ENCODE peak calls at places on chromosomes 12 and 14, in six cellular contexts. One of them, this sample, is unnamed. For H3K27me3, the result is how much of the 10 kb centered on the place peaks cover.

GRCh38 chr12:116127858-116128257 is 149.6 kb downstream of the MED13L start:
- DNase-seq in lung: no peak
- DNase-seq in endodermal cell: peak
- DNase-seq in Peyer's patch: no peak
- DNase-seq in IMR-90: no peak
- DNase-seq in H7: no peak
- DNase-seq in this sample: no peak

GRCh38 chr12:121326996-121327674 is 25.1 kb downstream of the ANAPC5 start:
- DNase-seq in H7: no peak
- DNase-seq in IMR-90: no peak
- DNase-seq in Peyer's patch: no peak
- DNase-seq in endodermal cell: peak
- DNase-seq in lung: no peak
- DNase-seq in this sample: no peak

GRCh38 chr12:117240356-117240755 is 50.1 kb upstream of the FBXO21 start:
- DNase-seq in H7: no peak
- DNase-seq in IMR-90: no peak
- DNase-seq in Peyer's patch: no peak
- DNase-seq in lung: no peak
- DNase-seq in endodermal cell: no peak
- DNase-seq in this sample: no peak

GRCh38 chr12:6430990-6431353 is 13.8 kb upstream of the CD27 start:
- DNase-seq in lung: no peak
- DNase-seq in Peyer's patch: peak
- DNase-seq in endodermal cell: peak
- DNase-seq in H7: no peak
- DNase-seq in IMR-90: peak
- DNase-seq in this sample: no peak

GRCh38 chr14:88005978-88006851 is 1.3 kb downstream of the GPR65 start:
- DNase-seq in endodermal cell: no peak
- DNase-seq in H7: no peak
- DNase-seq in Peyer's patch: peak
- DNase-seq in IMR-90: no peak
- DNase-seq in lung: no peak
- DNase-seq in this sample: no peak

GRCh38 chr14:104864267-104865068 is 600 bp upstream of the CEP170B start:
- DNase-seq in Peyer's patch: peak
- DNase-seq in H7: peak
- DNase-seq in lung: peak
- DNase-seq in IMR-90: no peak
- DNase-seq in endodermal cell: peak
- DNase-seq in this sample: no peak

GRCh38 chr12:51954465-51955361 is 3.2 kb downstream of the ACVR1B start:
- DNase-seq in lung: no peak
- DNase-seq in H7: no peak
- DNase-seq in IMR-90: no peak
- DNase-seq in Peyer's patch: peak
- DNase-seq in endodermal cell: peak
- DNase-seq in this sample: no peak

GRCh38 chr14:83208346-83208745 is 1674.7 kb upstream of the SEL1L start:
- DNase-seq in lung: no peak
- DNase-seq in endodermal cell: no peak
- DNase-seq in H7: no peak
- DNase-seq in IMR-90: peak
- DNase-seq in Peyer's patch: no peak
- DNase-seq in this sample: no peak

GRCh38 chr12:69966839-69967238 is 141.8 kb downstream of the MYRFL start:
- DNase-seq in IMR-90: peak
- DNase-seq in H7: no peak
- DNase-seq in lung: no peak
- DNase-seq in endodermal cell: no peak
- DNase-seq in Peyer's patch: no peak
- DNase-seq in this sample: no peak

GRCh38 chr14:58792421-58792820 is 154.7 kb downstream of the DACT1 start:
- DNase-seq in IMR-90: peak
- DNase-seq in H7: no peak
- DNase-seq in Peyer's patch: no peak
- DNase-seq in lung: no peak
- DNase-seq in endodermal cell: no peak
- DNase-seq in this sample: no peak

GRCh38 chr12:7542813-7543212 is 39.2 kb upstream of the CD163 start:
- DNase-seq in IMR-90: peak
- DNase-seq in lung: no peak
- DNase-seq in endodermal cell: no peak
- DNase-seq in Peyer's patch: no peak
- DNase-seq in H7: no peak
- DNase-seq in this sample: no peak

GRCh38 chr14:58109761-58110160 is 42.3 kb downstream of the ARMH4 start:
- DNase-seq in H7: no peak
- DNase-seq in Peyer's patch: no peak
- DNase-seq in endodermal cell: no peak
- DNase-seq in IMR-90: no peak
- DNase-seq in lung: no peak
- DNase-seq in this sample: no peak

GRCh38 chr12:107512391-107512790 is 173.2 kb upstream of the PWP1 start:
- DNase-seq in H7: no peak
- DNase-seq in IMR-90: peak
- DNase-seq in lung: no peak
- DNase-seq in Peyer's patch: no peak
- DNase-seq in endodermal cell: peak
- DNase-seq in this sample: no peak

GRCh38 chr12:19546027-19546426 is 106.7 kb downstream of the AEBP2 start:
- DNase-seq in lung: no peak
- DNase-seq in Peyer's patch: no peak
- DNase-seq in IMR-90: no peak
- DNase-seq in H7: no peak
- DNase-seq in endodermal cell: no peak
- DNase-seq in this sample: no peak

GRCh38 chr12:121789800-121790748 is 3.4 kb downstream of the RHOF start:
- DNase-seq in H7: no peak
- DNase-seq in IMR-90: peak
- DNase-seq in lung: peak
- DNase-seq in Peyer's patch: peak
- DNase-seq in endodermal cell: no peak
- DNase-seq in this sample: no peak

DNA sequence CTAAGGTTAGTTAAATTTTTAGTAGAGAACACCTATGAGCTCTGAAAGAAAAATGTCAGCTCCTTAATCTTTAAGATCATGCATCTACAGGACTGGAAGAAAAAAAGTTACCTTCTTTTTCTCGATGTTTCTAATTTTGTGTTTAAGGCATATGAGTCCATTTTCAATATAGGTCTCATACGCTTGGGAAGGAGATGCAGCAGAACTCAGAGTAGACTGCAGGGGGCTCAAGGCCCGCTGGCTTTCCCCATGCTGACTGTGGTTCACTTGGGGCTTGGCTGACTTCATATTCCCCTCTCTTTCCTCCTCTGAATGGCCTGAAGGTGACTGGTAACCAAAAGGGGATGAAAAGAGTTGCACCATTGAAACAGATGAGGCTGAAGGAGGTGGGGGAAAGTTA is 1.5 kb downstream of the CAPRIN2 start:
- DNase-seq in IMR-90: peak
- DNase-seq in lung: no peak
- DNase-seq in Peyer's patch: no peak
- DNase-seq in H7: peak
- DNase-seq in endodermal cell: peak
- DNase-seq in this sample: no peak
- H3K4me3 ChIP-seq in IMR-90: peak
- H3K4me3 ChIP-seq in lung: no peak
- H3K4me3 ChIP-seq in Peyer's patch: no peak
- H3K4me3 ChIP-seq in H7: peak
- H3K4me3 ChIP-seq in endodermal cell: peak
- H3K4me3 ChIP-seq in this sample: peak

DNA sequence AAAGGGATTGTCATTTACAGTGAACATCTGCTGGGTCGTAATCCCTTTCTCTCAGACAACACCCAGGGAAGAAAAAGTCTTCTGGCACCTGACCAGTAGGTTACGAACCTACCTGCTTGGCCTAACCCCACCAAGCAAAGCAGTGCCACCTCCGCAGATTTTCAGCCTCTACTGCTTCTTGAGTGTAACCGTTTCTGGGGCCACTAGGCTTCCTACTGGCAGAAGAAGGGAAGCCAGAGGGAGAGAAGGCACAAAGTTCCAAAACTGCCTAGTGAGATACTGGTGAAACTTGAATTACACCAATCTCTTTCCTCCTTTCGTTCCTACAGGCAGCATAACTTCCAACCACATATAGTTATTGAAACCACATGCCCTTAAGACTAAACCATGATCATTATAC is 383.6 kb downstream of the BCAT1 start:
- DNase-seq in IMR-90: no peak
- DNase-seq in endodermal cell: peak
- DNase-seq in lung: no peak
- DNase-seq in H7: peak
- DNase-seq in Peyer's patch: no peak
- DNase-seq in this sample: no peak
- H3K27me3 ChIP-seq in IMR-90: under half
- H3K27me3 ChIP-seq in endodermal cell: under half
- H3K27me3 ChIP-seq in lung: under half
- H3K27me3 ChIP-seq in H7: under half
- H3K27me3 ChIP-seq in Peyer's patch: under half
- H3K27me3 ChIP-seq in this sample: under half

DNA sequence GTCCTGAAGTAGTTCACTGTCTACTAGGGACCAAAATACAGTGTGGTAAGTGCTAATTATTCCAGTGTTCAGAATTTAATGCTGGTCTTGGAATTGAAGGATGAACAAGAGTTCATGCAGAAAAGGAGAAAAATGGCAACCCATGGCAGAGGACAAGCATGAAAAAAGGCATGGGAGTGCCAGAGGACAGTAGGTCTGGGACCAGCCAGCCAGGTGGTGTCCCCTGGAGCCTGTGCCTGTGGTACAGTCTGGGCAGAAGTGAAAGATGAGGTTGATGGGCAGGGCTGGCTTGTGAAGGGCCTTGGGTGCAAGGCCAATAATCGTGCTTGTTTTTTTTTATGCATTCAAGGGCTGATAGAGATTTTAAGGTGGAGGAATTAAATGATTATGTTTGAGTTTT is 21.0 kb downstream of the C12orf75 start:
- DNase-seq in endodermal cell: no peak
- DNase-seq in IMR-90: no peak
- DNase-seq in lung: no peak
- DNase-seq in H7: no peak
- DNase-seq in Peyer's patch: no peak
- DNase-seq in this sample: no peak
- H3K4me3 ChIP-seq in endodermal cell: no peak
- H3K4me3 ChIP-seq in IMR-90: no peak
- H3K4me3 ChIP-seq in lung: no peak
- H3K4me3 ChIP-seq in H7: no peak
- H3K4me3 ChIP-seq in Peyer's patch: no peak
- H3K4me3 ChIP-seq in this sample: no peak

GRCh38 chr12:48107252-48107613 is 1.4 kb upstream of the SENP1 start:
- DNase-seq in endodermal cell: no peak
- DNase-seq in lung: no peak
- DNase-seq in IMR-90: no peak
- DNase-seq in Peyer's patch: no peak
- DNase-seq in H7: no peak
- DNase-seq in this sample: no peak

GRCh38 chr12:48105867-48106563 is at the start of gene SENP1:
- DNase-seq in H7: peak
- DNase-seq in IMR-90: peak
- DNase-seq in Peyer's patch: peak
- DNase-seq in lung: peak
- DNase-seq in endodermal cell: peak
- DNase-seq in this sample: peak

GRCh38 chr12:48106574-48107251 is 834 bp upstream of the SENP1 start:
- DNase-seq in IMR-90: peak
- DNase-seq in lung: no peak
- DNase-seq in endodermal cell: no peak
- DNase-seq in Peyer's patch: no peak
- DNase-seq in H7: no peak
- DNase-seq in this sample: no peak

GRCh38 chr12:48109424-48109823 is 3.5 kb upstream of the SENP1 start:
- DNase-seq in IMR-90: no peak
- DNase-seq in Peyer's patch: no peak
- DNase-seq in lung: no peak
- DNase-seq in H7: no peak
- DNase-seq in endodermal cell: no peak
- DNase-seq in this sample: no peak

GRCh38 chr12:48110691-48111315 is 4.9 kb upstream of the SENP1 start:
- DNase-seq in Peyer's patch: no peak
- DNase-seq in endodermal cell: no peak
- DNase-seq in H7: no peak
- DNase-seq in IMR-90: no peak
- DNase-seq in lung: peak
- DNase-seq in this sample: no peak
- H3K27me3 ChIP-seq in Peyer's patch: under half
- H3K27me3 ChIP-seq in endodermal cell: under half
- H3K27me3 ChIP-seq in H7: under half
- H3K27me3 ChIP-seq in IMR-90: under half
- H3K27me3 ChIP-seq in lung: under half
- H3K27me3 ChIP-seq in this sample: under half

GRCh38 chr14:63759454-63759853 is 31.6 kb upstream of the SGPP1 start:
- DNase-seq in endodermal cell: no peak
- DNase-seq in Peyer's patch: peak
- DNase-seq in lung: no peak
- DNase-seq in H7: no peak
- DNase-seq in IMR-90: peak
- DNase-seq in this sample: no peak
- H3K4me3 ChIP-seq in endodermal cell: no peak
- H3K4me3 ChIP-seq in Peyer's patch: no peak
- H3K4me3 ChIP-seq in lung: no peak
- H3K4me3 ChIP-seq in H7: no peak
- H3K4me3 ChIP-seq in IMR-90: no peak
- H3K4me3 ChIP-seq in this sample: no peak

DNA sequence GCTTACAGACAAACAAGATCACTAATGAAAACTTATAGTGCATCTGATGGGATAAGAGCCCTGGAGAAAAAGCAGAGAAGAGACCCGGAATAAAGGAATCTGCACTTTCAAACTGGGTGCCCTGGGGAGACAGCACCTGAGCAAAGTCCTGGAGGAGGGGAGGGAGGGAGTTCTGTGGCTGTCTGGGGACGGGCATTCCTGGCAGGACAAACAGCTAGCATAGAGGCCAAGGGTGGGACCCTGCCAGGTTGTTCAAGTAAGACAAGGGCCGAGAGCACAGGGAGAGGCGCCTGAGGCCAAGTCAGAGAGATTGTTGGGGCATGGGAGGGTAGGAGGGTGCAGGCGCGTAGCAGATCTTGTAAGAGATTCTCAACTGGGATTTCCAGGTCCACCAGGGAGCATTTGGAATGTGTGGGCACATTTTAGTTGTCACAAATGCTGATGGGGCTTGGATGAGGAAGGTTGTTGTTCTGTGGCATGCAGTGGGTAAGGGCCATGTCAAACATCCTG is 14.2 kb downstream of the IQSEC3 start:
- DNase-seq in IMR-90: no peak
- DNase-seq in H7: no peak
- DNase-seq in Peyer's patch: no peak
- DNase-seq in endodermal cell: peak
- DNase-seq in lung: no peak
- DNase-seq in this sample: no peak
- H3K27me3 ChIP-seq in IMR-90: half or more
- H3K27me3 ChIP-seq in H7: under half
- H3K27me3 ChIP-seq in Peyer's patch: under half
- H3K27me3 ChIP-seq in endodermal cell: half or more
- H3K27me3 ChIP-seq in lung: under half
- H3K27me3 ChIP-seq in this sample: under half

This sample was measured in AG04450.